ENCODE peak calls at places on chromosomes 4 and X, in seven cellular contexts. V is HTR-8/SVneo, O is NCI-H524 treated with DMSO at 0.1 percent for 48 hours, A is brain microvascular endothelial cell, G is RPMI8226, P is fibroblast of the aortic adventitia, K is HFFc6. H is an unnamed sample.

GRCh38 chr4:158129649-158130048 is 43.2 kb downstream of the GASK1B start:
- DNase-seq in V (no peak), O (no peak), A (no peak), G (no peak), P (peak; percentile 37), K (no peak), H (peak; percentile 14)

GRCh38 chr4:151276787-151277557 is at the start of gene PRSS48:
- DNase-seq in V (peak; percentile 49), O (no peak), A (peak; percentile 47), G (peak; percentile 30), P (peak; percentile 58), K (peak; percentile 42), H (peak; percentile 40)

GRCh38 chrX:96432647-96433046 is 252.0 kb upstream of the DIAPH2 start:
- DNase-seq in V (no peak), O (no peak), A (no peak), G (no peak), P (no peak), K (peak; percentile 3), H (peak; percentile 67)

GRCh38 chr4:180141734-180142133 is 2101.5 kb upstream of the TENM3 start:
- DNase-seq in V (no peak), O (no peak), A (no peak), G (no peak), P (no peak), K (no peak), H (no peak)

GRCh38 chr4:106893903-106894302 is 142.2 kb downstream of the DKK2 start:
- DNase-seq in V (no peak), O (no peak), A (no peak), G (no peak), P (no peak), K (no peak), H (no peak)

GRCh38 chr4:8079031-8079885 is 79.4 kb downstream of the ABLIM2 start:
- DNase-seq in V (no peak), O (no peak), A (no peak), G (no peak), P (peak; percentile 37), K (no peak), H (peak; percentile 81)

GRCh38 chr4:54548098-54548620 is 109.6 kb upstream of the KIT start:
- DNase-seq in V (no peak), O (no peak), A (no peak), G (no peak), P (no peak), K (no peak), H (no peak)

GRCh38 chr4:139763668-139764067 is 98.0 kb downstream of the MGST2 start:
- DNase-seq in V (no peak), O (no peak), A (no peak), G (peak; percentile 70), P (no peak), K (no peak), H (no peak)

GRCh38 chr4:128322311-128322710 is 34.7 kb upstream of the PGRMC2 start:
- DNase-seq in V (no peak), O (no peak), A (peak; percentile 69), G (no peak), P (no peak), K (peak; percentile 48), H (peak; percentile 23)

GRCh38 chr4:39732728-39733127 is 34.8 kb downstream of the UBE2K start:
- DNase-seq in V (peak; percentile 53), O (peak; percentile 43), A (peak; percentile 87), G (no peak), P (peak; percentile 75), K (peak; percentile 78), H (peak; percentile 79)

GRCh38 chr4:80184053-80184790 is 13.1 kb upstream of the PRDM8 start:
- DNase-seq in V (peak; percentile 74), O (no peak), A (peak; percentile 75), G (peak; percentile 69), P (peak; percentile 85), K (peak; percentile 80), H (peak; percentile 36)

GRCh38 chrX:42085836-42086235 is 162.5 kb upstream of the CASK start:
- DNase-seq in V (no peak), O (no peak), A (no peak), G (no peak), P (no peak), K (no peak), H (no peak)

GRCh38 chr4:108926058-108926457 is 163.2 kb upstream of the ETNPPL start:
- DNase-seq in V (no peak), O (no peak), A (peak; percentile 8), G (no peak), P (no peak), K (peak; percentile 4), H (no peak)

GRCh38 chrX:133297284-133297683 is 79.1 kb upstream of the TFDP3 start:
- DNase-seq in V (no peak), O (no peak), A (peak; percentile 59), G (no peak), P (peak; percentile 69), K (no peak), H (peak; percentile 65)

GRCh38 chrX:39736219-39737211 is 361.2 kb downstream of the BCOR start:
- DNase-seq in V (no peak), O (no peak), A (peak; percentile 51), G (no peak), P (peak; percentile 94), K (peak; percentile 65), H (peak; percentile 17)

GRCh38 chrX:71195959-71196727 is 26.9 kb upstream of the GJB1 start:
- DNase-seq in V (no peak), O (no peak), A (no peak), G (no peak), P (no peak), K (no peak), H (no peak)

GRCh38 chr4:172169871-172170270 is 356.7 kb downstream of the GALNTL6 start:
- DNase-seq in V (no peak), O (no peak), A (no peak), G (no peak), P (no peak), K (no peak), H (peak; percentile 14)

GRCh38 chr4:41832961-41833360 is 84.4 kb upstream of the PHOX2B start:
- DNase-seq in V (no peak), O (no peak), A (no peak), G (no peak), P (no peak), K (no peak), H (no peak)

GRCh38 chr4:147182041-147182440 is 236.4 kb upstream of the TTC29 start:
- DNase-seq in V (no peak), O (no peak), A (no peak), G (no peak), P (no peak), K (no peak), H (no peak)

GRCh38 chr4:145784036-145784435 is 104.1 kb downstream of the C4orf51 start:
- DNase-seq in V (no peak), O (no peak), A (no peak), G (no peak), P (no peak), K (no peak), H (no peak)

GRCh38 chr4:53479731-53480525 is 102.5 kb downstream of the FIP1L1 start:
- DNase-seq in V (no peak), O (no peak), A (peak; percentile 35), G (no peak), P (peak; percentile 60), K (peak; percentile 72), H (peak; percentile 20)

GRCh38 chr4:82957045-82957444 is 53.6 kb downstream of the LIN54 start:
- DNase-seq in V (no peak), O (no peak), A (no peak), G (no peak), P (no peak), K (no peak), H (no peak)

GRCh38 chrX:22021721-22022120 is 10.4 kb upstream of the PHEX start:
- DNase-seq in V (no peak), O (no peak), A (no peak), G (no peak), P (no peak), K (no peak), H (no peak)

GRCh38 chr4:124530464-124531077 is 182.0 kb downstream of the ANKRD50 start:
- DNase-seq in V (no peak), O (no peak), A (no peak), G (no peak), P (no peak), K (peak; percentile 20), H (peak; percentile 53)

GRCh38 chr4:70577220-70577927 is 14.7 kb upstream of the AMBN start:
- DNase-seq in V (no peak), O (no peak), A (no peak), G (no peak), P (no peak), K (no peak), H (no peak)

GRCh38 chrX:129041319-129041718 is 482.0 kb downstream of the SMARCA1 start:
- DNase-seq in V (no peak), O (no peak), A (no peak), G (no peak), P (no peak), K (no peak), H (no peak)

GRCh38 chr4:129526812-129527211 is 430.9 kb downstream of the C4orf33 start:
- DNase-seq in V (peak; percentile 9), O (no peak), A (no peak), G (no peak), P (peak; percentile 42), K (no peak), H (peak; percentile 17)

GRCh38 chr4:66489783-66490452 is 819.6 kb upstream of the EPHA5 start:
- DNase-seq in V (peak; percentile 14), O (no peak), A (peak; percentile 82), G (no peak), P (peak; percentile 95), K (peak; percentile 30), H (peak; percentile 76)

GRCh38 chr4:88244821-88245579 is 39.4 kb downstream of the PPM1K start:
- DNase-seq in V (no peak), O (no peak), A (no peak), G (no peak), P (no peak), K (no peak), H (no peak)

GRCh38 chr4:138320030-138320429 is 77.9 kb upstream of the SLC7A11 start:
- DNase-seq in V (no peak), O (no peak), A (no peak), G (no peak), P (no peak), K (no peak), H (no peak)

GRCh38 chr4:8255698-8256441 is 13.7 kb upstream of the HTRA3 start:
- DNase-seq in V (no peak), O (no peak), A (peak; percentile 7), G (no peak), P (peak; percentile 75), K (no peak), H (no peak)

GRCh38 chrX:132041016-132041415 is 17.9 kb downstream of the STK26 start:
- DNase-seq in V (no peak), O (no peak), A (peak; percentile 63), G (no peak), P (no peak), K (no peak), H (peak; percentile 72)

GRCh38 chr4:174365018-174365587 is 81.4 kb downstream of the CEP44 start:
- DNase-seq in V (peak; percentile 9), O (no peak), A (peak; percentile 7), G (peak; percentile 21), P (peak; percentile 76), K (peak; percentile 5), H (peak; percentile 37)